ENCODE peak calls at places on chromosomes 16 and 17, in ten cellular contexts. D is psoas muscle, M is small intestine, L is tibial artery, E is body of pancreas, R is AG10803, U is fibroblast of villous mesenchyme, V is MM.1S, B is uterus, Z is hepatocyte. C is an unnamed sample.

GRCh38 chr16:86313631-86314030 is 196.7 kb upstream of the FOXF1 start:
- DNase-seq in L (no peak), D (no peak), R (no peak), Z (no peak), U (no peak), E (no peak), V (no peak), B (no peak), M (no peak), C (no peak)

GRCh38 chr17:42484304-42484703 is 25.6 kb downstream of the ATP6V0A1 start:
- DNase-seq in B (no peak), V (peak; percentile 83), Z (no peak), R (no peak), M (peak; percentile 89), D (no peak), E (no peak), L (no peak), U (no peak), C (no peak)

GRCh38 chr17:55624789-55625433 is 97.8 kb downstream of the TMEM100 start:
- DNase-seq in Z (no peak), V (peak; percentile 52), B (no peak), E (no peak), U (no peak), D (no peak), R (no peak), L (no peak), M (no peak), C (no peak)

GRCh38 chr17:41678411-41678906 is 10.2 kb upstream of the EIF1 start:
- DNase-seq in U (peak; percentile 20), V (no peak), D (no peak), B (no peak), Z (no peak), R (no peak), M (no peak), L (no peak), E (no peak), C (no peak)

GRCh38 chr16:66261826-66262225 is 104.7 kb upstream of the CDH5 start:
- DNase-seq in L (no peak), U (no peak), M (no peak), R (no peak), E (no peak), V (peak; percentile 7), B (no peak), Z (peak; percentile 1), D (no peak), C (peak; percentile 78)

GRCh38 chr16:27639588-27640276 is 89.8 kb downstream of the KATNIP start:
- DNase-seq in M (peak; percentile 38), E (no peak), L (no peak), B (no peak), R (peak; percentile 50), Z (peak; percentile 66), V (peak; percentile 50), D (no peak), U (peak; percentile 64), C (no peak)

GRCh38 chr17:78172284-78173024 is 4.1 kb downstream of the SYNGR2 start:
- DNase-seq in V (peak; percentile 53), R (no peak), D (peak; percentile 50), U (no peak), M (peak; percentile 76), Z (no peak), L (peak; percentile 63), E (no peak), B (peak; percentile 54), C (no peak)

GRCh38 chr17:12522743-12523181 is 142.9 kb upstream of the MYOCD start:
- DNase-seq in E (no peak), U (peak; percentile 90), Z (peak; percentile 63), B (no peak), D (no peak), L (no peak), V (no peak), R (peak; percentile 64), M (peak; percentile 29), C (no peak)

GRCh38 chr16:75628351-75628750 is 5.3 kb upstream of the ADAT1 start:
- DNase-seq in R (no peak), U (no peak), V (no peak), L (no peak), D (no peak), M (no peak), Z (no peak), B (no peak), E (no peak), C (no peak)

GRCh38 chr16:75622762-75623605 is at the start of gene ADAT1:
- DNase-seq in U (peak; percentile 99), Z (peak; percentile 99), L (peak; percentile 98), B (peak; percentile 98), R (peak; percentile 96), V (peak; percentile 94), M (peak; percentile 98), D (peak; percentile 98), E (peak; percentile 98), C (peak; percentile 100)

GRCh38 chr16:75626806-75627205 is 3.7 kb upstream of the ADAT1 start:
- DNase-seq in Z (no peak), D (no peak), E (no peak), L (no peak), B (no peak), M (no peak), U (no peak), R (no peak), V (no peak), C (no peak)

GRCh38 chr16:75627856-75628255 is 4.8 kb upstream of the ADAT1 start:
- DNase-seq in L (no peak), R (no peak), U (peak; percentile 89), Z (no peak), D (no peak), E (no peak), V (no peak), B (no peak), M (no peak), C (no peak)

GRCh38 chr16:75624921-75625334 is 1.8 kb upstream of the ADAT1 start:
- DNase-seq in R (no peak), Z (peak; percentile 52), B (no peak), V (no peak), E (no peak), D (no peak), L (no peak), M (peak; percentile 61), U (peak; percentile 97), C (no peak)
- H3K4me3 ChIP-seq in R (no peak overlapping the region), Z (no peak overlapping the region), B (no peak overlapping the region), V (no peak overlapping the region), E (no peak overlapping the region), D (no peak overlapping the region), L (no peak overlapping the region), M (no peak overlapping the region), U (no peak overlapping the region), C (no peak overlapping the region)

GRCh38 chr17:17088511-17089205 is 46.4 kb downstream of the MPRIP start:
- DNase-seq in M (no peak), R (no peak), U (no peak), Z (no peak), V (peak; percentile 8), L (no peak), D (no peak), B (no peak), E (no peak), C (peak; percentile 78)

GRCh38 chr17:17089206-17089550 is 46.9 kb downstream of the MPRIP start:
- DNase-seq in R (no peak), Z (no peak), V (no peak), D (no peak), E (no peak), L (no peak), B (no peak), U (no peak), M (no peak), C (no peak)

GRCh38 chr17:17086585-17086984 is 44.3 kb downstream of the MPRIP start:
- DNase-seq in M (no peak), L (no peak), V (no peak), R (no peak), Z (no peak), U (no peak), D (no peak), B (no peak), E (no peak), C (peak; percentile 53)

GRCh38 chr17:17088104-17088485 is 45.8 kb downstream of the MPRIP start:
- DNase-seq in U (no peak), R (no peak), V (no peak), B (no peak), Z (no peak), E (no peak), M (no peak), L (no peak), D (no peak), C (peak; percentile 65)

DNA sequence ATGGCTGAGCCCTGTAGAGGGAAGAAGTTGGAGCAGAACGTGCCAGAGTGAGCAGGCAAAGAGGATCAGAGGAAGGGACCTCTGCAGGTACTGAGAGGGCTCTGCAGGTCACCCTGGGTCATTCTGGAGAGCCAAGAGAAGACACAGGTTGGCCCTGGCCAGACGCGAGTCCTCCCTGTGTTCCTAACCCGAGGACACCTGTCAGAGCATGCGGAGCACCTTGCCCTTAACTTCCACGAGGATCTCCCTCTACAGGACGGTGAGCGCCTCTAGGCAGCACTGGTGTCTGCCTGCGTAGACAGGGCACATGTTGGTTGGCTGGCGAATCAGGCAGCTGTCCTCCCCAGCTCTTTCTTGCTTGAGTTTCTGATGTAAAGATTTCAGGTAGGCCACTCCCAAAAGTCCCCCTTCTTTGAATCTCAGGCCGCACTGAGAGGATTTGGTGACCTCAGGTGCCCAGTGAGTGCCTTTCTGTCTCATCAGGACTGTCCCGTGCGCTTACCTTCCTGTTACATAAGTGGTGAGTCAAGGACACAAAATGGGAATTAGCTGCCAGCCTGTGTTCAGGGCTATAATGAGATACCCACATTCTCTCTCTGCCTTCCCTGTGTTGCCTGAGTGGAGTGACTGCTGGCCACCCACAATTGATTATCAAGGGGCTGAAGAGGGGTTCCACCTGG is 45.3 kb downstream of the MPRIP start:
- DNase-seq in B (no peak), D (no peak), L (no peak), U (no peak), Z (no peak), V (no peak), M (no peak), R (no peak), E (no peak), C (peak; percentile 80)
- H3K4me3 ChIP-seq in B (no peak overlapping the region), D (no peak overlapping the region), L (no peak overlapping the region), U (no peak overlapping the region), Z (no peak overlapping the region), V (no peak overlapping the region), M (no peak overlapping the region), R (no peak overlapping the region), E (no peak overlapping the region), C (no peak overlapping the region)

GRCh38 chr16:70647461-70648359 is 1.4 kb downstream of the IL34 start:
- DNase-seq in B (no peak), L (no peak), M (no peak), D (no peak), E (no peak), R (no peak), U (no peak), V (no peak), Z (no peak), C (no peak)
- H3K4me3 ChIP-seq in B (no peak overlapping the region), L (no peak overlapping the region), M (no peak overlapping the region), D (no peak overlapping the region), E (no peak overlapping the region), R (no peak overlapping the region), U (no peak overlapping the region), V (no peak overlapping the region), Z (no peak overlapping the region), C (no peak overlapping the region)

GRCh38 chr16:65122724-65122973 is 786 bp upstream of the CDH11 start:
- DNase-seq in Z (no peak), M (no peak), E (no peak), V (no peak), D (no peak), R (no peak), B (no peak), U (no peak), L (no peak), C (no peak)

GRCh38 chr16:65122974-65123845 is 1.3 kb upstream of the CDH11 start:
- DNase-seq in B (peak; percentile 79), D (peak; percentile 62), L (peak; percentile 70), R (peak; percentile 79), Z (peak; percentile 72), V (no peak), U (peak; percentile 70), E (no peak), M (no peak), C (peak; percentile 92)

GRCh38 chr16:65124596-65124995 is 2.7 kb upstream of the CDH11 start:
- DNase-seq in D (no peak), R (no peak), E (no peak), L (no peak), V (no peak), M (no peak), U (peak; percentile 19), B (no peak), Z (no peak), C (no peak)

GRCh38 chr16:65125322-65125721 is 3.5 kb upstream of the CDH11 start:
- DNase-seq in U (peak; percentile 24), B (no peak), M (no peak), D (no peak), V (no peak), L (no peak), E (no peak), R (no peak), Z (no peak), C (no peak)

GRCh38 chr16:65123846-65124513 is 2.1 kb upstream of the CDH11 start:
- DNase-seq in Z (peak; percentile 24), R (no peak), L (no peak), E (no peak), U (peak; percentile 31), M (no peak), V (no peak), D (no peak), B (peak; percentile 16), C (no peak)
- H3K4me3 ChIP-seq in Z (peak overlapping the region; percentile 76), R (peak overlapping the region; percentile 81), L (peak overlapping the region; percentile 78), E (no peak overlapping the region), U (peak overlapping the region; percentile 97), M (peak overlapping the region; percentile 5), V (no peak overlapping the region), D (peak overlapping the region; percentile 71), B (peak overlapping the region; percentile 68), C (peak overlapping the region; percentile 27)